ENCODE peak calls at places on chromosome 16, in five cellular contexts. I is mucosa of descending colon, D is AG09319, U is H9, H is stomach. V is an unnamed sample.

GRCh38 chr16:17270111-17270510 is 200.6 kb downstream of the XYLT1 start:
- DNase-seq in I (no peak), D (no peak), U (no peak), H (no peak), V (no peak)

GRCh38 chr16:15653227-15653626 is 3.2 kb downstream of the NDE1 start:
- DNase-seq in I (no peak), D (peak), U (no peak), H (no peak), V (peak)

GRCh38 chr16:85689950-85690320 is 1.2 kb upstream of the GINS2 start:
- DNase-seq in I (no peak), D (no peak), U (no peak), H (no peak), V (no peak)

GRCh38 chr16:25155553-25156460 is 44.3 kb downstream of the LCMT1 start:
- DNase-seq in I (no peak), D (no peak), U (no peak), H (no peak), V (no peak)

GRCh38 chr16:5678371-5678770 is 580.8 kb upstream of the EEF2KMT start:
- DNase-seq in I (no peak), D (no peak), U (peak), H (no peak), V (no peak)

GRCh38 chr16:8850279-8850885 is 18.4 kb downstream of the CARHSP1 start:
- DNase-seq in I (no peak), D (no peak), U (peak), H (no peak), V (no peak)

GRCh38 chr16:10897134-10897533 is 20.1 kb downstream of the CIITA start:
- DNase-seq in I (no peak), D (no peak), U (no peak), H (no peak), V (no peak)

GRCh38 chr16:8718753-8719386 is 44.5 kb downstream of the ABAT start:
- DNase-seq in I (no peak), D (no peak), U (no peak), H (no peak), V (no peak)

GRCh38 chr16:659618-660017 is 8.3 kb upstream of the RHOT2 start:
- DNase-seq in I (peak), D (no peak), U (no peak), H (no peak), V (no peak)

GRCh38 chr16:73032548-73033270 is 15.2 kb downstream of the ZFHX3 start:
- DNase-seq in I (no peak), D (no peak), U (peak), H (no peak), V (no peak)

GRCh38 chr16:85520853-85521736 is 92.0 kb upstream of the GSE1 start:
- DNase-seq in I (peak), D (no peak), U (no peak), H (peak), V (no peak)

GRCh38 chr16:81432899-81433560 is 11.6 kb upstream of the CMIP start:
- DNase-seq in I (no peak), D (no peak), U (peak), H (no peak), V (no peak)

GRCh38 chr16:70740919-70741778 is 55.3 kb upstream of the MTSS2 start:
- DNase-seq in I (no peak), D (peak), U (no peak), H (no peak), V (no peak)

GRCh38 chr16:10940501-10941079 is 1.7 kb downstream of the DEXI start:
- DNase-seq in I (no peak), D (no peak), U (no peak), H (no peak), V (no peak)

GRCh38 chr16:27770271-27771196 is 220.6 kb downstream of the KATNIP start:
- DNase-seq in I (no peak), D (no peak), U (no peak), H (no peak), V (no peak)

GRCh38 chr16:27859020-27859419 is 204.5 kb downstream of the GSG1L start:
- DNase-seq in I (no peak), D (no peak), U (peak), H (no peak), V (no peak)

GRCh38 chr16:10368984-10369551 is 16.8 kb upstream of the ATF7IP2 start:
- DNase-seq in I (no peak), D (no peak), U (peak), H (no peak), V (no peak)

GRCh38 chr16:3729161-3730112 is 12.1 kb upstream of the TRAP1 start:
- DNase-seq in I (peak), D (no peak), U (no peak), H (no peak), V (no peak)

GRCh38 chr16:85570735-85571562 is 42.2 kb upstream of the GSE1 start:
- DNase-seq in I (peak), D (no peak), U (no peak), H (peak), V (no peak)

GRCh38 chr16:1821861-1822611 is 4.6 kb downstream of the HAGH start:
- DNase-seq in I (no peak), D (no peak), U (no peak), H (no peak), V (no peak)

GRCh38 chr16:3964686-3965290 is 84.3 kb upstream of the CREBBP start:
- DNase-seq in I (no peak), D (no peak), U (no peak), H (no peak), V (no peak)

GRCh38 chr16:24077292-24077691 is 178.8 kb upstream of the CACNG3 start:
- DNase-seq in I (no peak), D (no peak), U (no peak), H (no peak), V (no peak)

GRCh38 chr16:19882186-19882585 is 2.5 kb downstream of the GPRC5B start:
- DNase-seq in I (no peak), D (no peak), U (peak), H (no peak), V (peak)

GRCh38 chr16:27481282-27481934 is 68.3 kb downstream of the GTF3C1 start:
- DNase-seq in I (no peak), D (no peak), U (no peak), H (no peak), V (no peak)

GRCh38 chr16:88023786-88024185 is 72.6 kb downstream of the BANP start:
- DNase-seq in I (peak), D (no peak), U (no peak), H (no peak), V (no peak)

GRCh38 chr16:70725912-70726828 is 40.3 kb upstream of the MTSS2 start:
- DNase-seq in I (no peak), D (no peak), U (no peak), H (no peak), V (no peak)

GRCh38 chr16:2528161-2529060 is 2.8 kb downstream of the CEMP1 start:
- DNase-seq in I (peak), D (no peak), U (no peak), H (no peak), V (no peak)

GRCh38 chr16:272633-273546 is 2.9 kb downstream of the RGS11 start:
- DNase-seq in I (no peak), D (no peak), U (no peak), H (no peak), V (no peak)

GRCh38 chr16:71895679-71896385 is 501 bp downstream of the IST1 start:
- DNase-seq in I (no peak), D (no peak), U (no peak), H (peak), V (no peak)

GRCh38 chr16:27405546-27406451 is 3.8 kb downstream of the IL21R start:
- DNase-seq in I (no peak), D (no peak), U (no peak), H (no peak), V (no peak)

GRCh38 chr16:57620316-57621231 is 7.9 kb upstream of the ADGRG1 start:
- DNase-seq in I (peak), D (no peak), U (no peak), H (peak), V (no peak)

GRCh38 chr16:76854234-76854633 is 336.8 kb upstream of the MON1B start:
- DNase-seq in I (no peak), D (no peak), U (no peak), H (no peak), V (no peak)
- TF ChIP-seq CTCF in I (no peak), D (peak), U (peak), H (no peak), V (peak)

GRCh38 chr16:68529608-68529930 is 9.5 kb upstream of the ZFP90 start:
- DNase-seq in I (no peak), D (no peak), U (no peak), H (no peak), V (no peak)

GRCh38 chr16:68526782-68527145 is 12.3 kb upstream of the ZFP90 start:
- DNase-seq in I (no peak), D (no peak), U (no peak), H (no peak), V (no peak)

GRCh38 chr16:68526143-68526781 is 12.8 kb upstream of the ZFP90 start:
- DNase-seq in I (no peak), D (no peak), U (no peak), H (no peak), V (no peak)

GRCh38 chr16:68529931-68530667 is 9.0 kb upstream of the ZFP90 start:
- DNase-seq in I (peak), D (peak), U (peak), H (peak), V (peak)

GRCh38 chr16:68528686-68529379 is 10.3 kb upstream of the ZFP90 start:
- DNase-seq in I (peak), D (peak), U (peak), H (peak), V (peak)
- TF ChIP-seq CTCF in I (peak), D (peak), U (peak), H (peak), V (peak)

DNA sequence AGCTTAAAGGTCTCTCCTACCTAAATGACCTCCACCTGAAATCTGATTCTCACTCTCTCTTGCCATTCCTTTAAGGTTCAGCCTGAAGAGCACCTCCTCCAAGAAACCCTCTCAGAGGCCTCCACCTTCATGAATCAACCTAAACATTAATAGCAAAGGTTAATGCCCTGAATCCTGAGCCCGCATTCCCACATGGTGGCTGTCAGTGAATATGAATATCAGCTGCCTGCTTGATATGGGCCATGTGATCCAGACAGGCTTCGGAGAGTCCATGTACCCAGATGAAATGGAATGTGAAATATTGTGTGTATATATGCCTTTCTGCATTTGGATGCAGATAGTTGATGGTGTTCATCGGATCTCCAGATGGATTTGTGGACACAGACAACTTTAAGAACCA is 317.5 kb downstream of the TOX3 start:
- DNase-seq in I (no peak), D (no peak), U (no peak), H (no peak), V (no peak)
- TF ChIP-seq CTCF in I (no peak), D (no peak), U (no peak), H (no peak), V (no peak)

GRCh38 chr16:29315916-29316517 is 90.5 kb downstream of the NPIPB11 start:
- DNase-seq in I (no peak), D (no peak), U (peak), H (no peak), V (no peak)
- TF ChIP-seq CTCF in I (no peak), D (peak), U (peak), H (no peak), V (no peak)

GRCh38 chr16:67104061-67104460 is 5.7 kb upstream of the PHAF1 start:
- DNase-seq in I (no peak), D (no peak), U (peak), H (no peak), V (peak)
- TF ChIP-seq CTCF in I (no peak), D (peak), U (peak), H (no peak), V (peak)

GRCh38 chr16:47990676-47991075 is 165.1 kb downstream of the ABCC12 start:
- DNase-seq in I (no peak), D (no peak), U (peak), H (no peak), V (no peak)

GRCh38 chr16:48000622-48001021 is 155.2 kb downstream of the ABCC12 start:
- DNase-seq in I (no peak), D (no peak), U (peak), H (no peak), V (no peak)

GRCh38 chr16:47995354-47995753 is 160.4 kb downstream of the ABCC12 start:
- DNase-seq in I (no peak), D (no peak), U (peak), H (no peak), V (no peak)
- TF ChIP-seq CTCF in I (no peak), D (no peak), U (peak), H (no peak), V (no peak)

GRCh38 chr16:31094424-31095120 is at the start of gene VKORC1:
- DNase-seq in I (peak), D (peak), U (peak), H (peak), V (peak)
- TF ChIP-seq CTCF in I (no peak), D (no peak), U (no peak), H (no peak), V (no peak)

DNA sequence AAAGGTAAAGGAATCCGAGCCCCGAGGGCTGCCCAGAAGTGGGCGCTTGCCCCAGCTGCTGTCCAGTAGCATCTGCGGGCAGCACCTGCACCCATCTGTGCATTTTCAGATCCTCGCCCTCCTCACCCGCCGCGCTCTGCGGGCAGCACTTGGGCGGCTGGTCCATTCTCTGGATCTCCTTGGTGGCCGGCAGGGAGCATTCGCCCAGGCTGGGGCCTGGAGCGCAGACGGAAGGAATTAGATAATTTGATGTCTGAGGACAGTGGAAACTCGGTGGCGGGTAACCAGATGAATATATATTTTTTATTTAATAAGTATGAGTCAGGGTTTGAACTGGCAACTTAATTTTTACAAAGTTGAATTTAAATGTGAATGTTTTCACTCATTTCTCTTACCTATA is 88.5 kb downstream of the NPIPB11 start:
- DNase-seq in I (no peak), D (no peak), U (no peak), H (no peak), V (no peak)
- TF ChIP-seq CTCF in I (no peak), D (no peak), U (peak), H (no peak), V (no peak)

DNA sequence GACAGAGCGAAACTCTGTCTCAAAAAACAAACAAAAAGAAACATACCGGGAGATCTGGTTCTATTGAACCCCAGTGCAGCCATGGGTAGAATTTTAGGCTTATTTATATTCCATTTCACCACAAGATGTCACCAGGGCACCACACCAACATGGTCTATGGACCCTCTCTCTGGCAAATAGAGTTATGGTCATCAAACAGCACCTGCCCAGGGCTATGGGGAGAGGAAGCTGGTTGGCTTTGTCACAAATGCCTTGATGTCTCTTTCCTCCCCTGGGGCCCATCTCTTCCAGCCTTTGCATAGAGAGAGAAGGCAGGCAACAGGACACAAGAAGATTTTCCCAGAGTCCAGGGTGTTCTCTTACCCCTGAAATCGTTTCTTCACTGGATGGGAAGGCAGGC is 128.4 kb downstream of the WWOX start:
- DNase-seq in I (no peak), D (no peak), U (peak), H (no peak), V (no peak)
- TF ChIP-seq CTCF in I (no peak), D (no peak), U (peak), H (no peak), V (peak)